ENCODE peak calls at places on chromosome 9, in five cellular contexts. I is fibroblast of mammary gland, Q is GM20000, T is HT1080, N is activated T-cell treated with anti-CD3 and anti-CD28 coated beads for 1 hour. V is an unnamed sample.

GRCh38 chr9:89455356-89455824 is 42.5 kb downstream of the SEMA4D start:
- DNase-seq in I (no peak), Q (no peak), T (no peak), N (no peak), V (peak; percentile 56)

GRCh38 chr9:72911816-72912215 is 41.0 kb downstream of the ALDH1A1 start:
- DNase-seq in I (no peak), Q (no peak), T (no peak), N (no peak), V (no peak)

GRCh38 chr9:98080346-98080745 is 23.8 kb downstream of the NANS start:
- DNase-seq in I (no peak), Q (no peak), T (no peak), N (no peak), V (no peak)

GRCh38 chr9:70303268-70303667 is 44.5 kb downstream of the SMC5 start:
- DNase-seq in I (peak; percentile 73), Q (no peak), T (peak; percentile 10), N (no peak), V (no peak)

GRCh38 chr9:2663486-2663885 is 41.9 kb downstream of the VLDLR start:
- DNase-seq in I (no peak), Q (no peak), T (no peak), N (no peak), V (no peak)

GRCh38 chr9:108761530-108762347 is 94.0 kb downstream of the ACTL7B start:
- DNase-seq in I (peak; percentile 67), Q (peak; percentile 64), T (peak; percentile 48), N (no peak), V (no peak)

GRCh38 chr9:107330420-107330819 is 47.3 kb downstream of the RAD23B start:
- DNase-seq in I (no peak), Q (no peak), T (no peak), N (no peak), V (no peak)

GRCh38 chr9:135301271-135302263 is 178.0 kb upstream of the PPP1R26 start:
- DNase-seq in I (no peak), Q (no peak), T (no peak), N (no peak), V (no peak)

GRCh38 chr9:35237303-35237702 is 75.5 kb downstream of the UNC13B start:
- DNase-seq in I (no peak), Q (no peak), T (no peak), N (no peak), V (no peak)

GRCh38 chr9:105871547-105871946 is 177.2 kb downstream of the TMEM38B start:
- DNase-seq in I (no peak), Q (no peak), T (no peak), N (no peak), V (no peak)

GRCh38 chr9:34665109-34665380 is 2.6 kb upstream of the CCL27 start:
- DNase-seq in I (no peak), Q (no peak), T (no peak), N (no peak), V (no peak)

GRCh38 chr9:3074247-3074646 is 230.4 kb upstream of the PUM3 start:
- DNase-seq in I (peak; percentile 3), Q (no peak), T (peak; percentile 72), N (no peak), V (no peak)

GRCh38 chr9:77170991-77171699 is 6.2 kb upstream of the VPS13A start:
- DNase-seq in I (no peak), Q (no peak), T (no peak), N (no peak), V (no peak)

GRCh38 chr9:127960410-127961165 is 20.2 kb downstream of the EEIG1 start:
- DNase-seq in I (no peak), Q (no peak), T (no peak), N (no peak), V (no peak)

GRCh38 chr9:133043449-133044035 is 12.7 kb downstream of the GTF3C5 start:
- DNase-seq in I (no peak), Q (no peak), T (no peak), N (no peak), V (no peak)

GRCh38 chr9:101235105-101235866 is 149.5 kb downstream of the BAAT start:
- DNase-seq in I (peak; percentile 19), Q (peak; percentile 18), T (peak; percentile 13), N (no peak), V (no peak)

GRCh38 chr9:69671904-69672827 is at the start of gene APBA1:
- DNase-seq in I (peak; percentile 33), Q (peak; percentile 66), T (no peak), N (peak; percentile 24), V (no peak)

GRCh38 chr9:136858452-136858843 is 6.3 kb downstream of the MAMDC4 start:
- DNase-seq in I (no peak), Q (no peak), T (no peak), N (no peak), V (no peak)

GRCh38 chr9:138016406-138017187 is 139.0 kb downstream of the CACNA1B start:
- DNase-seq in I (no peak), Q (no peak), T (no peak), N (no peak), V (no peak)